ENCODE peak calls at places on chromosomes 2 and 18, in ten cellular contexts. One of them, this sample, is unnamed.

GRCh38 chr18:33839452-33840225 is 261.6 kb downstream of the ASXL3 start:
- DNase-seq in vagina: no peak
- DNase-seq in AG04450: no peak
- DNase-seq in IMR-90: peak
- DNase-seq in ovary: no peak
- DNase-seq in brain microvascular endothelial cell: peak
- DNase-seq in OCI-LY7: peak
- DNase-seq in stomach: no peak
- DNase-seq in lower lobe of right lung: no peak
- DNase-seq in choroid plexus epithelial cell: peak
- DNase-seq in this sample: peak

GRCh38 chr2:128636802-128637147 is 318.1 kb upstream of the HS6ST1 start:
- DNase-seq in vagina: no peak
- DNase-seq in AG04450: no peak
- DNase-seq in IMR-90: no peak
- DNase-seq in ovary: no peak
- DNase-seq in brain microvascular endothelial cell: no peak
- DNase-seq in OCI-LY7: no peak
- DNase-seq in stomach: peak
- DNase-seq in lower lobe of right lung: no peak
- DNase-seq in choroid plexus epithelial cell: no peak
- DNase-seq in this sample: no peak

GRCh38 chr18:30908381-30908780 is 134.2 kb downstream of the DSC3 start:
- DNase-seq in vagina: no peak
- DNase-seq in AG04450: no peak
- DNase-seq in IMR-90: no peak
- DNase-seq in ovary: no peak
- DNase-seq in brain microvascular endothelial cell: no peak
- DNase-seq in OCI-LY7: no peak
- DNase-seq in stomach: no peak
- DNase-seq in lower lobe of right lung: no peak
- DNase-seq in choroid plexus epithelial cell: peak
- DNase-seq in this sample: peak

GRCh38 chr2:73759904-73760303 is 20.0 kb downstream of the DUSP11 start:
- DNase-seq in vagina: no peak
- DNase-seq in AG04450: no peak
- DNase-seq in IMR-90: peak
- DNase-seq in ovary: no peak
- DNase-seq in brain microvascular endothelial cell: no peak
- DNase-seq in OCI-LY7: no peak
- DNase-seq in stomach: no peak
- DNase-seq in lower lobe of right lung: no peak
- DNase-seq in choroid plexus epithelial cell: peak
- DNase-seq in this sample: no peak

GRCh38 chr2:25009954-25010353 is 31.9 kb upstream of the EFR3B start:
- DNase-seq in vagina: no peak
- DNase-seq in AG04450: no peak
- DNase-seq in IMR-90: no peak
- DNase-seq in ovary: no peak
- DNase-seq in brain microvascular endothelial cell: no peak
- DNase-seq in OCI-LY7: no peak
- DNase-seq in stomach: no peak
- DNase-seq in lower lobe of right lung: no peak
- DNase-seq in choroid plexus epithelial cell: no peak
- DNase-seq in this sample: no peak

GRCh38 chr2:176192351-176192750 is 3.9 kb downstream of the HOXD1 start:
- DNase-seq in vagina: no peak
- DNase-seq in AG04450: no peak
- DNase-seq in IMR-90: no peak
- DNase-seq in ovary: no peak
- DNase-seq in brain microvascular endothelial cell: no peak
- DNase-seq in OCI-LY7: no peak
- DNase-seq in stomach: no peak
- DNase-seq in lower lobe of right lung: no peak
- DNase-seq in choroid plexus epithelial cell: no peak
- DNase-seq in this sample: no peak

GRCh38 chr2:149561309-149561926 is 26.2 kb downstream of the MMADHC start:
- DNase-seq in vagina: no peak
- DNase-seq in AG04450: no peak
- DNase-seq in IMR-90: peak
- DNase-seq in ovary: no peak
- DNase-seq in brain microvascular endothelial cell: peak
- DNase-seq in OCI-LY7: peak
- DNase-seq in stomach: no peak
- DNase-seq in lower lobe of right lung: no peak
- DNase-seq in choroid plexus epithelial cell: peak
- DNase-seq in this sample: peak

GRCh38 chr2:27303093-27304025 is 4.9 kb downstream of the UCN start:
- DNase-seq in vagina: no peak
- DNase-seq in AG04450: no peak
- DNase-seq in IMR-90: peak
- DNase-seq in ovary: no peak
- DNase-seq in brain microvascular endothelial cell: peak
- DNase-seq in OCI-LY7: peak
- DNase-seq in stomach: peak
- DNase-seq in lower lobe of right lung: no peak
- DNase-seq in choroid plexus epithelial cell: peak
- DNase-seq in this sample: peak

GRCh38 chr2:41194235-41194634 is 742.3 kb upstream of the SLC8A1 start:
- DNase-seq in vagina: no peak
- DNase-seq in AG04450: no peak
- DNase-seq in IMR-90: peak
- DNase-seq in ovary: peak
- DNase-seq in brain microvascular endothelial cell: peak
- DNase-seq in OCI-LY7: no peak
- DNase-seq in stomach: peak
- DNase-seq in lower lobe of right lung: no peak
- DNase-seq in choroid plexus epithelial cell: peak
- DNase-seq in this sample: peak

GRCh38 chr2:51855683-51856082 is 823.8 kb upstream of the NRXN1 start:
- DNase-seq in vagina: no peak
- DNase-seq in AG04450: no peak
- DNase-seq in IMR-90: no peak
- DNase-seq in ovary: no peak
- DNase-seq in brain microvascular endothelial cell: no peak
- DNase-seq in OCI-LY7: no peak
- DNase-seq in stomach: no peak
- DNase-seq in lower lobe of right lung: no peak
- DNase-seq in choroid plexus epithelial cell: no peak
- DNase-seq in this sample: no peak

GRCh38 chr2:73009177-73009839 is 62.2 kb downstream of the SFXN5 start:
- DNase-seq in vagina: peak
- DNase-seq in AG04450: no peak
- DNase-seq in IMR-90: no peak
- DNase-seq in ovary: no peak
- DNase-seq in brain microvascular endothelial cell: no peak
- DNase-seq in OCI-LY7: no peak
- DNase-seq in stomach: no peak
- DNase-seq in lower lobe of right lung: no peak
- DNase-seq in choroid plexus epithelial cell: no peak
- DNase-seq in this sample: no peak

GRCh38 chr2:233209117-233209977 is 42.1 kb upstream of the ATG16L1 start:
- DNase-seq in vagina: no peak
- DNase-seq in AG04450: no peak
- DNase-seq in IMR-90: peak
- DNase-seq in ovary: no peak
- DNase-seq in brain microvascular endothelial cell: no peak
- DNase-seq in OCI-LY7: no peak
- DNase-seq in stomach: no peak
- DNase-seq in lower lobe of right lung: no peak
- DNase-seq in choroid plexus epithelial cell: peak
- DNase-seq in this sample: peak

GRCh38 chr2:3972377-3972776 is 269.0 kb downstream of the DCDC2C start:
- DNase-seq in vagina: no peak
- DNase-seq in AG04450: no peak
- DNase-seq in IMR-90: no peak
- DNase-seq in ovary: no peak
- DNase-seq in brain microvascular endothelial cell: no peak
- DNase-seq in OCI-LY7: no peak
- DNase-seq in stomach: no peak
- DNase-seq in lower lobe of right lung: no peak
- DNase-seq in choroid plexus epithelial cell: no peak
- DNase-seq in this sample: no peak

GRCh38 chr18:27627927-27628326 is 442.8 kb upstream of the CHST9 start:
- DNase-seq in vagina: no peak
- DNase-seq in AG04450: no peak
- DNase-seq in IMR-90: no peak
- DNase-seq in ovary: no peak
- DNase-seq in brain microvascular endothelial cell: no peak
- DNase-seq in OCI-LY7: no peak
- DNase-seq in stomach: no peak
- DNase-seq in lower lobe of right lung: no peak
- DNase-seq in choroid plexus epithelial cell: no peak
- DNase-seq in this sample: no peak

GRCh38 chr2:118124293-118124891 is 36.1 kb downstream of the INSIG2 start:
- DNase-seq in vagina: no peak
- DNase-seq in AG04450: no peak
- DNase-seq in IMR-90: no peak
- DNase-seq in ovary: no peak
- DNase-seq in brain microvascular endothelial cell: no peak
- DNase-seq in OCI-LY7: no peak
- DNase-seq in stomach: no peak
- DNase-seq in lower lobe of right lung: no peak
- DNase-seq in choroid plexus epithelial cell: no peak
- DNase-seq in this sample: no peak

GRCh38 chr2:118121986-118122767 is 33.9 kb downstream of the INSIG2 start:
- DNase-seq in vagina: no peak
- DNase-seq in AG04450: no peak
- DNase-seq in IMR-90: no peak
- DNase-seq in ovary: no peak
- DNase-seq in brain microvascular endothelial cell: no peak
- DNase-seq in OCI-LY7: no peak
- DNase-seq in stomach: no peak
- DNase-seq in lower lobe of right lung: no peak
- DNase-seq in choroid plexus epithelial cell: no peak
- DNase-seq in this sample: no peak

GRCh38 chr2:118122768-118123335 is 34.6 kb downstream of the INSIG2 start:
- DNase-seq in vagina: no peak
- DNase-seq in AG04450: no peak
- DNase-seq in IMR-90: no peak
- DNase-seq in ovary: no peak
- DNase-seq in brain microvascular endothelial cell: no peak
- DNase-seq in OCI-LY7: no peak
- DNase-seq in stomach: no peak
- DNase-seq in lower lobe of right lung: no peak
- DNase-seq in choroid plexus epithelial cell: no peak
- DNase-seq in this sample: no peak

GRCh38 chr2:118121101-118121500 is 32.8 kb downstream of the INSIG2 start:
- DNase-seq in vagina: no peak
- DNase-seq in AG04450: no peak
- DNase-seq in IMR-90: no peak
- DNase-seq in ovary: no peak
- DNase-seq in brain microvascular endothelial cell: no peak
- DNase-seq in OCI-LY7: no peak
- DNase-seq in stomach: peak
- DNase-seq in lower lobe of right lung: no peak
- DNase-seq in choroid plexus epithelial cell: peak
- DNase-seq in this sample: no peak

DNA sequence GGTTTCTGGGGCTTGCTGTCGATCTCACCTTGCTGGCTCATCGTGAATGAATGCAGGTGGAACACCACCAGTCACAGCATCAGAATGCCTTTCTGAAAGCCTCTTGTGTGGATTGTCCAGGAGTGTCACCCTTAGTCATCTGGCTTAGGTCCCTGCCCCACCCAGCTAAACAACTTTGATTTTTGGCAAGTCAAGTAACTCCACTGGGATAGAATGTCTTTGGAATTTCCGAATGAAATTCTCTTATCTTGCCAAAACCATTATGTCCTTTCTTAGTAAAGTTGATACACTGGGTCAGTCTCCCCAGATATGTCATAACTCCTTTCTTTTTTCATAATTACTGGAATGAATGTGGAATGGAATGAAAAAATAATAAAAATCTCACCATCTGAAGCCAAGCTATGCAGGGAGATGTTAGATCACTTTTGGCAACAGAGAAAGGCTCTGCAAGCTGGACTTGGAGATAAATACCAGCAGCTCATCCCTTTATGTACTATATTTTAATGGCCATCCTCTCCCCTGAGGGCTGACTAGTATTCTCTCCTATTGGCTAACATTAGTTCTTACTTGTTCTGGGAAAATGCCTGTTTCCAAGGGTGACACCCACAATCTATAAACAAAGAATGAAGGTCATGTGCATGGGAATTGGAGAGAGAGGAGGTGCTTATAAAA is 35.4 kb downstream of the INSIG2 start:
- DNase-seq in vagina: no peak
- DNase-seq in AG04450: no peak
- DNase-seq in IMR-90: peak
- DNase-seq in ovary: no peak
- DNase-seq in brain microvascular endothelial cell: peak
- DNase-seq in OCI-LY7: no peak
- DNase-seq in stomach: no peak
- DNase-seq in lower lobe of right lung: no peak
- DNase-seq in choroid plexus epithelial cell: peak
- DNase-seq in this sample: peak
- H3K4me3 ChIP-seq in vagina: no peak
- H3K4me3 ChIP-seq in AG04450: no peak
- H3K4me3 ChIP-seq in IMR-90: no peak
- H3K4me3 ChIP-seq in ovary: no peak
- H3K4me3 ChIP-seq in brain microvascular endothelial cell: no peak
- H3K4me3 ChIP-seq in OCI-LY7: no peak
- H3K4me3 ChIP-seq in stomach: no peak
- H3K4me3 ChIP-seq in lower lobe of right lung: no peak
- H3K4me3 ChIP-seq in choroid plexus epithelial cell: no peak
- H3K4me3 ChIP-seq in this sample: no peak

GRCh38 chr2:239106314-239106908 is 258.5 kb downstream of the TWIST2 start:
- DNase-seq in vagina: no peak
- DNase-seq in AG04450: no peak
- DNase-seq in IMR-90: peak
- DNase-seq in ovary: peak
- DNase-seq in brain microvascular endothelial cell: peak
- DNase-seq in OCI-LY7: peak
- DNase-seq in stomach: peak
- DNase-seq in lower lobe of right lung: no peak
- DNase-seq in choroid plexus epithelial cell: peak
- DNase-seq in this sample: peak
- TF ChIP-seq CTCF in vagina: peak
- TF ChIP-seq CTCF in AG04450: peak
- TF ChIP-seq CTCF in IMR-90: peak
- TF ChIP-seq CTCF in ovary: no peak
- TF ChIP-seq CTCF in brain microvascular endothelial cell: peak
- TF ChIP-seq CTCF in OCI-LY7: peak
- TF ChIP-seq CTCF in stomach: peak
- TF ChIP-seq CTCF in lower lobe of right lung: peak
- TF ChIP-seq CTCF in choroid plexus epithelial cell: peak
- TF ChIP-seq CTCF in this sample: peak

GRCh38 chr2:70388813-70389212 is 86.9 kb upstream of the FAM136A start:
- DNase-seq in vagina: no peak
- DNase-seq in AG04450: no peak
- DNase-seq in IMR-90: no peak
- DNase-seq in ovary: no peak
- DNase-seq in brain microvascular endothelial cell: no peak
- DNase-seq in OCI-LY7: no peak
- DNase-seq in stomach: no peak
- DNase-seq in lower lobe of right lung: no peak
- DNase-seq in choroid plexus epithelial cell: no peak
- DNase-seq in this sample: no peak
- H3K4me3 ChIP-seq in vagina: no peak
- H3K4me3 ChIP-seq in AG04450: no peak
- H3K4me3 ChIP-seq in IMR-90: no peak
- H3K4me3 ChIP-seq in ovary: no peak
- H3K4me3 ChIP-seq in brain microvascular endothelial cell: no peak
- H3K4me3 ChIP-seq in OCI-LY7: no peak
- H3K4me3 ChIP-seq in stomach: no peak
- H3K4me3 ChIP-seq in lower lobe of right lung: no peak
- H3K4me3 ChIP-seq in choroid plexus epithelial cell: no peak
- H3K4me3 ChIP-seq in this sample: no peak

GRCh38 chr2:99201959-99202678 is 21.1 kb downstream of the MRPL30 start:
- DNase-seq in vagina: no peak
- DNase-seq in AG04450: no peak
- DNase-seq in IMR-90: no peak
- DNase-seq in ovary: no peak
- DNase-seq in brain microvascular endothelial cell: no peak
- DNase-seq in OCI-LY7: no peak
- DNase-seq in stomach: no peak
- DNase-seq in lower lobe of right lung: no peak
- DNase-seq in choroid plexus epithelial cell: no peak
- DNase-seq in this sample: no peak
- TF ChIP-seq CTCF in vagina: no peak
- TF ChIP-seq CTCF in AG04450: peak
- TF ChIP-seq CTCF in IMR-90: no peak
- TF ChIP-seq CTCF in ovary: no peak
- TF ChIP-seq CTCF in brain microvascular endothelial cell: peak
- TF ChIP-seq CTCF in OCI-LY7: no peak
- TF ChIP-seq CTCF in stomach: no peak
- TF ChIP-seq CTCF in lower lobe of right lung: peak
- TF ChIP-seq CTCF in choroid plexus epithelial cell: peak
- TF ChIP-seq CTCF in this sample: peak

This sample was measured in astrocyte of the spinal cord.